ENCODE peak calls at places on chromosomes 3 and 15, in five cellular contexts. M is NCI-H526; K is naive thymus-derived CD8-positive, alpha-beta T cell; W is AG08396; G is HFFc6. F is an unnamed sample.

GRCh38 chr3:120448707-120449650 is 1.8 kb downstream of the FSTL1 start:
- DNase-seq in G (peak), M (no peak), K (no peak), W (peak), F (no peak)

GRCh38 chr15:98142584-98142983 is 182.1 kb downstream of the ARRDC4 start:
- DNase-seq in W (no peak), M (peak), K (no peak), G (no peak), F (no peak)

GRCh38 chr3:138945646-138946553 is 1.0 kb downstream of the FOXL2 start:
- DNase-seq in G (no peak), W (no peak), M (peak), K (no peak), F (no peak)

GRCh38 chr3:134322286-134322685 is 52.0 kb downstream of the AMOTL2 start:
- DNase-seq in G (no peak), K (no peak), M (no peak), W (no peak), F (no peak)

GRCh38 chr3:52277972-52278509 is 408 bp downstream of the WDR82 start:
- DNase-seq in K (no peak), G (no peak), M (peak), W (peak), F (no peak)

GRCh38 chr3:151037746-151038145 is 47.7 kb upstream of the MED12L start:
- DNase-seq in K (no peak), M (no peak), G (peak), W (peak), F (no peak)

GRCh38 chr15:81897011-81897677 is 148.7 kb downstream of the MEX3B start:
- DNase-seq in M (no peak), K (no peak), W (peak), G (peak), F (no peak)

GRCh38 chr3:99659032-99659431 is 20.6 kb downstream of the COL8A1 start:
- DNase-seq in W (peak), K (no peak), M (no peak), G (peak), F (no peak)

GRCh38 chr3:15693340-15693739 is 91.8 kb downstream of the BTD start:
- DNase-seq in G (peak), W (no peak), M (no peak), K (no peak), F (no peak)

GRCh38 chr3:126029241-126029640 is 54.7 kb downstream of the SLC41A3 start:
- DNase-seq in K (no peak), M (no peak), G (no peak), W (no peak), F (no peak)

GRCh38 chr3:52891164-52891563 is 6.2 kb downstream of the STIMATE start:
- DNase-seq in W (no peak), G (no peak), M (no peak), K (no peak), F (no peak)

GRCh38 chr3:188309437-188310269 is 155.7 kb downstream of the LPP start:
- DNase-seq in W (no peak), G (no peak), M (no peak), K (no peak), F (no peak)

GRCh38 chr15:34109775-34110663 is 8.1 kb downstream of the PGBD4 start:
- DNase-seq in M (peak), K (peak), W (peak), G (peak), F (peak)

GRCh38 chr15:69414702-69415161 is 583 bp downstream of the KIF23 start:
- DNase-seq in G (peak), M (peak), K (no peak), W (peak), F (peak)

GRCh38 chr3:138136208-138136607 is 4.0 kb upstream of the A4GNT start:
- DNase-seq in K (no peak), G (no peak), W (no peak), M (no peak), F (no peak)

GRCh38 chr15:57340673-57341259 is 35.5 kb upstream of the CGNL1 start:
- DNase-seq in M (peak), W (peak), K (peak), G (peak), F (peak)

GRCh38 chr3:191321019-191321767 is 8.0 kb upstream of the CCDC50 start:
- DNase-seq in W (no peak), G (no peak), K (no peak), M (no peak), F (no peak)

GRCh38 chr3:107752202-107752990 is 229.6 kb downstream of the BBX start:
- DNase-seq in M (peak), W (no peak), G (peak), K (no peak), F (peak)

F was measured in HepG2.